ENCODE peak calls at places on chromosomes 2 and 18, in eight cellular contexts. X is A549, W is WTC11, K is NB4, A is HCT116, S is K562, E is GM12878, U is H1. Q is an unnamed sample.

GRCh38 chr2:161676902-161677496 is 52.8 kb downstream of the SLC4A10 start:
- DNase-seq in X (no peak), W (no peak), K (no peak), A (no peak), S (no peak), E (no peak), U (no peak), Q (no peak)

GRCh38 chr2:196989496-196989895 is 63.0 kb upstream of the PGAP1 start:
- DNase-seq in X (no peak), W (no peak), K (peak; percentile 61), A (no peak), S (no peak), E (no peak), U (no peak), Q (no peak)

GRCh38 chr18:58189008-58189407 is 145.0 kb downstream of the NEDD4L start:
- DNase-seq in X (no peak), W (no peak), K (no peak), A (no peak), S (no peak), E (no peak), U (no peak), Q (no peak)

GRCh38 chr2:105806994-105807393 is 62.3 kb downstream of the NCK2 start:
- DNase-seq in X (no peak), W (no peak), K (no peak), A (no peak), S (no peak), E (no peak), U (no peak), Q (no peak)

GRCh38 chr2:144996225-144996795 is 476.4 kb upstream of the ZEB2 start:
- DNase-seq in X (no peak), W (no peak), K (no peak), A (no peak), S (no peak), E (no peak), U (no peak), Q (peak; percentile 54)

GRCh38 chr2:163207706-163208370 is 369.3 kb upstream of the KCNH7 start:
- DNase-seq in X (no peak), W (no peak), K (no peak), A (no peak), S (no peak), E (no peak), U (no peak), Q (no peak)

GRCh38 chr2:84496386-84496785 is 19.9 kb upstream of the DNAH6 start:
- DNase-seq in X (no peak), W (no peak), K (no peak), A (no peak), S (no peak), E (no peak), U (no peak), Q (no peak)

GRCh38 chr2:218852911-218853667 is 6.5 kb upstream of the WNT6 start:
- DNase-seq in X (no peak), W (peak; percentile 83), K (peak; percentile 89), A (peak; percentile 77), S (peak; percentile 52), E (no peak), U (peak; percentile 62), Q (peak; percentile 55)

GRCh38 chr2:19747310-19748072 is 154.3 kb downstream of the TTC32 start:
- DNase-seq in X (no peak), W (no peak), K (no peak), A (no peak), S (no peak), E (no peak), U (no peak), Q (no peak)

GRCh38 chr2:68716948-68717661 is 17.5 kb upstream of the ARHGAP25 start:
- DNase-seq in X (no peak), W (no peak), K (no peak), A (no peak), S (no peak), E (no peak), U (no peak), Q (no peak)

GRCh38 chr2:36707050-36707449 is 10.5 kb downstream of the VIT start:
- DNase-seq in X (no peak), W (no peak), K (no peak), A (no peak), S (no peak), E (no peak), U (no peak), Q (no peak)

GRCh38 chr2:241019441-241020139 is 21.2 kb downstream of the SNED1 start:
- DNase-seq in X (no peak), W (no peak), K (no peak), A (no peak), S (no peak), E (no peak), U (no peak), Q (no peak)

GRCh38 chr2:43139996-43140621 is 86.3 kb downstream of the ZFP36L2 start:
- DNase-seq in X (no peak), W (no peak), K (peak; percentile 65), A (no peak), S (no peak), E (no peak), U (no peak), Q (peak; percentile 61)

GRCh38 chr2:40406485-40407289 is 45.2 kb downstream of the SLC8A1 start:
- DNase-seq in X (no peak), W (no peak), K (no peak), A (no peak), S (no peak), E (no peak), U (no peak), Q (no peak)
- TF ChIP-seq MAX in X (no peak), W (no peak), K (no peak), A (no peak), S (no peak), E (no peak), U (no peak), Q (no peak)

GRCh38 chr2:223238301-223238700 is 186.3 kb downstream of the KCNE4 start:
- DNase-seq in X (no peak), W (no peak), K (no peak), A (no peak), S (no peak), E (no peak), U (no peak), Q (peak; percentile 20)
- TF ChIP-seq MAX in X (no peak), W (no peak), K (no peak), A (no peak), S (no peak), E (no peak), U (no peak), Q (no peak)

DNA sequence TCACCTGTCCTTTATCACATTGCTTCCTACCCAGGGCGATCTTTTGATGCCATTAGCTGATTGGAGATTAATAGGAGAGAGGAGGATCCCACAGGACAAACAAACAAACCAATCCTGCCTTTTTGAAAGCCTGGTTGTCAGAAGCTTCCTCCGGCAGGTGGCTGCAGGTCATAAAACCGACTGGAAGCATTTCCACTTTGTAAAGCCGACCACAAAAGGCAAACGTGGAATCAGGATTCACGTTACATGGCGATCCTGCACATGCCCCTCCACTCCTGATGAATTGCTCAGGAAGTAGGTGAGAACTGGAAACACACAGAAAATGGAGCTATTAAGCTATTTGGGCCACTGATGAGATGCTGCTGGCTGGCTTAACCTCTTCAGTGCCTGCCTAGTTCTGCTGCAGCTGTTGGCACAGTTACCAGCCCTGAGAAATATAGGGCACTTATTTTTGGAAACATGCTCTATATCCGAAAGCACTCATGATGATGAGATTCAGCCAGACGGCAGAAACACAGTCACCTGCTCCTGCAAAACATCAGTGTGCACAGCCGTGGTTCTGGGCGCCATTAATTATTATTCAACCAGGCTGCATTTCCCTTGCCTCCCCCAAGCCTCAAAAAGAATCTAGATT is 110.3 kb upstream of the ST6GAL2 start:
- DNase-seq in X (no peak), W (no peak), K (no peak), A (no peak), S (no peak), E (no peak), U (no peak), Q (no peak)
- TF ChIP-seq MAX in X (no peak), W (no peak), K (no peak), A (no peak), S (no peak), E (no peak), U (no peak), Q (no peak)

GRCh38 chr2:174916270-174916930 is 88.8 kb downstream of the CHN1 start:
- DNase-seq in X (no peak), W (no peak), K (no peak), A (no peak), S (no peak), E (no peak), U (no peak), Q (no peak)

GRCh38 chr2:174924061-174924693 is 81.0 kb downstream of the CHN1 start:
- DNase-seq in X (no peak), W (no peak), K (no peak), A (no peak), S (no peak), E (no peak), U (no peak), Q (no peak)

GRCh38 chr2:174914894-174915760 is 90.1 kb downstream of the CHN1 start:
- DNase-seq in X (no peak), W (no peak), K (no peak), A (no peak), S (no peak), E (no peak), U (no peak), Q (peak; percentile 45)

GRCh38 chr2:174918886-174919526 is 86.2 kb downstream of the CHN1 start:
- DNase-seq in X (no peak), W (no peak), K (no peak), A (no peak), S (no peak), E (no peak), U (no peak), Q (no peak)

DNA sequence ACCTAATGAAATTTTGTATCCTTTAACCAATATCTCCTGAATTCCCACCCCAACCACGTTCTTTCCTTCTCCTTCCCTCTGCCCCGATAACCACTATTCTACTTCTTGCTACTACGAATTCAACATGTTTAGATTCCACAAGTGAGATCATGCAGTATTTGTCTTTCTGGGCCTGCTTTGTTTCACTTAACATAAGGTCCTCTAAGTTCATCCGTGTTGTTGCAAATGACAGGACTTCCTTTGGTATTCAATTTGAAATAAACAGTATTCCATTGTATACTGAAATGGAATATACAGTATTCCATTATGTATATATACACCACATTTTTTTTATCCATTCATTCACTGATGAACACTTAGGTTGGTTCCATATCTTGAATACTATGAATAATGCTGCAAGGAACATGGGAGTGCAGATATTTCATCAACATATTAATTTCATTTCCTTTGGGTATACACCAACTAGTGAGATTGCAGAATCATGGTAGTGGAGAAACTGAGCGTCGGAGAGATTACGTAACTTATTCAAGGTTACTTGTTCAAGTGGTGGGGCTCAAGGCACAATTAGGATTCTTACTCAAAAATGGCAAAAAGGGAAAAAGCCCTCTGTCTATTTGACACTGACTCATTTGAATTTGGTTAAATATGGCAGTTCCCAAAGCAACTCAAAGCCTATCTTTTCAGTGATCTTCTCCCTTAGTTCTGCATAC is 85.1 kb downstream of the CHN1 start:
- DNase-seq in X (no peak), W (no peak), K (peak; percentile 48), A (no peak), S (no peak), E (no peak), U (no peak), Q (no peak)
- TF ChIP-seq MAX in X (no peak), W (no peak), K (no peak), A (no peak), S (no peak), E (no peak), U (no peak), Q (no peak)

GRCh38 chr2:128273469-128274081 is 45.1 kb downstream of the HS6ST1 start:
- DNase-seq in X (no peak), W (no peak), K (no peak), A (no peak), S (no peak), E (no peak), U (no peak), Q (no peak)
- TF ChIP-seq MAX in X (no peak), W (no peak), K (no peak), A (no peak), S (no peak), E (no peak), U (no peak), Q (no peak)